ENCODE peak calls at places on chromosome 16, in nine cellular contexts. P is endothelial cell; X is activated T-cell treated with anti-CD3 and anti-CD28 coated beads, Interleukin-2, amount 50 U/mL, for 48 hours; D is CD8-positive, alpha-beta T cell; S is HAP-1; N is ACHN; C is activated gamma-delta T cell; I is endodermal cell; E is AG10803. Z is an unnamed sample.

GRCh38 chr16:67013823-67014640 is 14.9 kb upstream of the CBFB start:
- DNase-seq in S (peak), D (peak), N (peak), I (peak), C (peak), P (peak), X (peak), E (peak), Z (peak)

GRCh38 chr16:70777973-70778406 is 23.0 kb downstream of the VAC14 start:
- DNase-seq in D (no peak), X (no peak), I (no peak), S (no peak), N (no peak), C (no peak), E (peak), P (no peak), Z (no peak)

GRCh38 chr16:70635356-70636016 is 10.9 kb upstream of the IL34 start:
- DNase-seq in I (no peak), D (no peak), E (peak), S (no peak), P (no peak), X (no peak), N (no peak), C (no peak), Z (no peak)

GRCh38 chr16:19898924-19899604 is 14.4 kb upstream of the GPRC5B start:
- DNase-seq in X (peak), P (peak), C (no peak), D (no peak), I (peak), S (peak), E (peak), N (peak), Z (peak)

GRCh38 chr16:24525970-24526559 is 13.3 kb upstream of the RBBP6 start:
- DNase-seq in X (no peak), S (no peak), C (no peak), P (no peak), E (peak), I (no peak), D (no peak), N (no peak), Z (peak)

GRCh38 chr16:87226926-87227650 is 90.1 kb downstream of the C16orf95 start:
- DNase-seq in I (no peak), S (no peak), C (no peak), X (no peak), D (no peak), E (peak), N (no peak), P (no peak), Z (no peak)

GRCh38 chr16:27476240-27476639 is 73.5 kb downstream of the GTF3C1 start:
- DNase-seq in N (peak), E (no peak), C (no peak), I (no peak), D (no peak), X (no peak), P (no peak), S (no peak), Z (no peak)

GRCh38 chr16:9867176-9867575 is 315.1 kb downstream of the GRIN2A start:
- DNase-seq in D (no peak), C (no peak), S (no peak), X (no peak), P (no peak), N (no peak), I (no peak), E (no peak), Z (no peak)

GRCh38 chr16:30054959-30055553 is 10.5 kb upstream of the ALDOA start:
- DNase-seq in X (peak), N (peak), D (no peak), E (no peak), P (peak), I (peak), S (peak), C (no peak), Z (no peak)

GRCh38 chr16:58337090-58337444 is 42.2 kb upstream of the PRSS54 start:
- DNase-seq in C (no peak), P (no peak), D (no peak), X (no peak), N (no peak), E (no peak), S (no peak), I (no peak), Z (no peak)

GRCh38 chr16:66872524-66872923 is 7.8 kb upstream of the PDP2 start:
- DNase-seq in E (no peak), I (no peak), S (no peak), P (no peak), C (no peak), D (no peak), X (no peak), N (no peak), Z (no peak)

GRCh38 chr16:86462334-86463084 is 47.8 kb upstream of the FOXF1 start:
- DNase-seq in N (no peak), I (no peak), C (no peak), S (no peak), E (no peak), D (no peak), P (no peak), X (no peak), Z (peak)

GRCh38 chr16:16805809-16806208 is 426.9 kb downstream of the NPIPA7 start:
- DNase-seq in C (no peak), S (no peak), X (no peak), I (no peak), P (no peak), E (no peak), N (no peak), D (no peak), Z (no peak)

GRCh38 chr16:23371368-23371767 is 69.3 kb downstream of the SCNN1B start:
- DNase-seq in X (no peak), S (no peak), N (no peak), E (no peak), P (no peak), C (no peak), D (no peak), I (no peak), Z (no peak)

GRCh38 chr16:80347900-80348299 is 192.9 kb upstream of the DYNLRB2 start:
- DNase-seq in S (no peak), C (no peak), E (peak), P (no peak), D (no peak), N (no peak), I (peak), X (no peak), Z (no peak)

GRCh38 chr16:17512636-17513220 is 42.0 kb upstream of the XYLT1 start:
- DNase-seq in I (no peak), S (no peak), C (no peak), P (no peak), X (no peak), E (peak), D (no peak), N (no peak), Z (no peak)

GRCh38 chr16:50056226-50056625 is 9.5 kb upstream of the HEATR3 start:
- DNase-seq in D (no peak), N (no peak), S (no peak), C (no peak), P (no peak), I (no peak), X (no peak), E (no peak), Z (no peak)

GRCh38 chr16:29820271-29820701 is at the start of gene MVP:
- DNase-seq in X (peak), N (peak), C (no peak), P (no peak), S (peak), D (peak), I (no peak), E (peak), Z (peak)

GRCh38 chr16:49918257-49918656 is 62.3 kb upstream of the ZNF423 start:
- DNase-seq in D (no peak), N (no peak), I (peak), X (no peak), C (no peak), E (no peak), P (no peak), S (peak), Z (no peak)

GRCh38 chr16:88331989-88332920 is 50.5 kb upstream of the ZNF469 start:
- DNase-seq in P (no peak), I (no peak), E (peak), N (peak), S (no peak), C (no peak), D (no peak), X (no peak), Z (peak)

GRCh38 chr16:87653234-87653633 is 50.9 kb downstream of the JPH3 start:
- DNase-seq in I (peak), E (no peak), D (no peak), N (peak), X (no peak), P (no peak), C (no peak), S (peak), Z (peak)

GRCh38 chr16:48383877-48384304 is 1.3 kb downstream of the SIAH1 start:
- DNase-seq in N (peak), P (no peak), X (peak), C (no peak), I (peak), S (no peak), E (no peak), D (no peak), Z (peak)

GRCh38 chr16:57574086-57574485 is 31.6 kb downstream of the ADGRG5 start:
- DNase-seq in P (no peak), S (no peak), E (no peak), N (no peak), D (no peak), X (no peak), C (no peak), I (no peak), Z (no peak)

GRCh38 chr16:81143921-81144471 is 47.8 kb upstream of the GCSH start:
- DNase-seq in X (no peak), D (no peak), C (no peak), E (no peak), I (no peak), P (no peak), N (no peak), S (no peak), Z (peak)

GRCh38 chr16:11386791-11387546 is 41.7 kb downstream of the RMI2 start:
- DNase-seq in I (peak), X (no peak), C (no peak), S (peak), E (peak), P (peak), N (no peak), D (no peak), Z (peak)

GRCh38 chr16:74844041-74844826 is 69.6 kb upstream of the FA2H start:
- DNase-seq in N (no peak), E (no peak), S (no peak), C (no peak), P (no peak), X (no peak), I (no peak), D (no peak), Z (no peak)

GRCh38 chr16:86772671-86773338 is 194.5 kb downstream of the FOXL1 start:
- DNase-seq in I (no peak), S (no peak), X (no peak), P (no peak), E (peak), D (no peak), C (no peak), N (no peak), Z (no peak)

GRCh38 chr16:1789643-1790045 is 3.9 kb downstream of the IGFALS start:
- DNase-seq in I (peak), D (no peak), E (no peak), C (no peak), S (no peak), X (no peak), P (no peak), N (no peak), Z (peak)

GRCh38 chr16:30609002-30609927 is 924 bp downstream of the ZNF689 start:
- DNase-seq in E (peak), P (no peak), D (peak), I (peak), X (peak), C (no peak), N (peak), S (peak), Z (peak)

GRCh38 chr16:88927661-88928060 is 49.3 kb downstream of the CBFA2T3 start:
- DNase-seq in D (no peak), E (no peak), P (no peak), I (no peak), X (no peak), S (no peak), C (no peak), N (no peak), Z (no peak)

GRCh38 chr16:78072275-78072674 is 27.2 kb upstream of the WWOX start:
- DNase-seq in I (peak), N (no peak), D (no peak), E (no peak), P (no peak), C (no peak), X (no peak), S (no peak), Z (peak)

GRCh38 chr16:82093901-82094300 is 58.8 kb downstream of the HSD17B2 start:
- DNase-seq in E (no peak), X (no peak), N (no peak), P (no peak), D (no peak), I (no peak), S (no peak), C (no peak), Z (no peak)

GRCh38 chr16:28280881-28281836 is 11.2 kb upstream of the SBK1 start:
- DNase-seq in N (no peak), I (peak), P (no peak), S (no peak), E (no peak), D (no peak), C (no peak), X (no peak), Z (no peak)

GRCh38 chr16:8866118-8866883 is 2.5 kb downstream of the CARHSP1 start:
- DNase-seq in S (peak), N (no peak), I (peak), X (no peak), C (no peak), P (no peak), D (no peak), E (no peak), Z (peak)

GRCh38 chr16:48113471-48113870 is 42.3 kb downstream of the ABCC12 start:
- DNase-seq in N (peak), C (no peak), S (no peak), X (no peak), I (peak), D (no peak), E (no peak), P (peak), Z (peak)

GRCh38 chr16:49734330-49734729 is 121.6 kb downstream of the ZNF423 start:
- DNase-seq in I (no peak), N (no peak), S (no peak), E (no peak), P (no peak), X (no peak), D (no peak), C (no peak), Z (no peak)